ENCODE peak calls at places on chromosomes 2 and 18, in five cellular contexts. One of them, this sample, is unnamed.

GRCh38 chr2:105034170-105034569 is 3.7 kb upstream of the MRPS9 start:
- DNase-seq in GOT3: no peak
- DNase-seq in naive thymus-derived CD8-positive, alpha-beta T cell: no peak
- DNase-seq in kidney epithelial cell: no peak
- DNase-seq in OCI-LY7: no peak
- DNase-seq in this sample: no peak

GRCh38 chr2:221596192-221596591 is 24.1 kb upstream of the EPHA4 start:
- DNase-seq in GOT3: no peak
- DNase-seq in naive thymus-derived CD8-positive, alpha-beta T cell: no peak
- DNase-seq in kidney epithelial cell: no peak
- DNase-seq in OCI-LY7: no peak
- DNase-seq in this sample: peak

GRCh38 chr2:57902578-57902977 is 144.0 kb upstream of the VRK2 start:
- DNase-seq in GOT3: no peak
- DNase-seq in naive thymus-derived CD8-positive, alpha-beta T cell: no peak
- DNase-seq in kidney epithelial cell: no peak
- DNase-seq in OCI-LY7: no peak
- DNase-seq in this sample: no peak

GRCh38 chr2:63486861-63487290 is 101.4 kb downstream of the WDPCP start:
- DNase-seq in GOT3: no peak
- DNase-seq in naive thymus-derived CD8-positive, alpha-beta T cell: no peak
- DNase-seq in kidney epithelial cell: no peak
- DNase-seq in OCI-LY7: no peak
- DNase-seq in this sample: no peak

GRCh38 chr2:70118798-70119454 is 31.6 kb downstream of the PCBP1 start:
- DNase-seq in GOT3: no peak
- DNase-seq in naive thymus-derived CD8-positive, alpha-beta T cell: no peak
- DNase-seq in kidney epithelial cell: no peak
- DNase-seq in OCI-LY7: peak
- DNase-seq in this sample: no peak

GRCh38 chr2:237475704-237476107 is 11.3 kb upstream of the MLPH start:
- DNase-seq in GOT3: no peak
- DNase-seq in naive thymus-derived CD8-positive, alpha-beta T cell: no peak
- DNase-seq in kidney epithelial cell: no peak
- DNase-seq in OCI-LY7: peak
- DNase-seq in this sample: peak

GRCh38 chr2:32135409-32135808 is 30.3 kb upstream of the SLC30A6 start:
- DNase-seq in GOT3: no peak
- DNase-seq in naive thymus-derived CD8-positive, alpha-beta T cell: peak
- DNase-seq in kidney epithelial cell: peak
- DNase-seq in OCI-LY7: peak
- DNase-seq in this sample: peak

GRCh38 chr2:239440511-239440959 is 39.7 kb upstream of the HDAC4 start:
- DNase-seq in GOT3: no peak
- DNase-seq in naive thymus-derived CD8-positive, alpha-beta T cell: no peak
- DNase-seq in kidney epithelial cell: no peak
- DNase-seq in OCI-LY7: no peak
- DNase-seq in this sample: no peak

GRCh38 chr2:35410431-35411061 is 945.0 kb upstream of the CRIM1 start:
- DNase-seq in GOT3: no peak
- DNase-seq in naive thymus-derived CD8-positive, alpha-beta T cell: peak
- DNase-seq in kidney epithelial cell: peak
- DNase-seq in OCI-LY7: peak
- DNase-seq in this sample: peak

GRCh38 chr2:144194331-144195071 is 325.4 kb downstream of the ZEB2 start:
- DNase-seq in GOT3: no peak
- DNase-seq in naive thymus-derived CD8-positive, alpha-beta T cell: no peak
- DNase-seq in kidney epithelial cell: no peak
- DNase-seq in OCI-LY7: no peak
- DNase-seq in this sample: peak

GRCh38 chr18:58692420-58693185 is 21.3 kb downstream of the MALT1 start:
- DNase-seq in GOT3: no peak
- DNase-seq in naive thymus-derived CD8-positive, alpha-beta T cell: peak
- DNase-seq in kidney epithelial cell: no peak
- DNase-seq in OCI-LY7: no peak
- DNase-seq in this sample: no peak

GRCh38 chr2:27855476-27855875 is 34.7 kb downstream of the RBKS start:
- DNase-seq in GOT3: no peak
- DNase-seq in naive thymus-derived CD8-positive, alpha-beta T cell: no peak
- DNase-seq in kidney epithelial cell: peak
- DNase-seq in OCI-LY7: no peak
- DNase-seq in this sample: peak

GRCh38 chr2:22737144-22737543 is 647.8 kb upstream of the KLHL29 start:
- DNase-seq in GOT3: no peak
- DNase-seq in naive thymus-derived CD8-positive, alpha-beta T cell: no peak
- DNase-seq in kidney epithelial cell: no peak
- DNase-seq in OCI-LY7: no peak
- DNase-seq in this sample: no peak

GRCh38 chr2:151668737-151669136 is 65.5 kb downstream of the NEB start:
- DNase-seq in GOT3: no peak
- DNase-seq in naive thymus-derived CD8-positive, alpha-beta T cell: no peak
- DNase-seq in kidney epithelial cell: no peak
- DNase-seq in OCI-LY7: no peak
- DNase-seq in this sample: no peak

GRCh38 chr18:79402977-79403722 is 7.4 kb downstream of the NFATC1 start:
- DNase-seq in GOT3: no peak
- DNase-seq in naive thymus-derived CD8-positive, alpha-beta T cell: peak
- DNase-seq in kidney epithelial cell: no peak
- DNase-seq in OCI-LY7: no peak
- DNase-seq in this sample: peak

GRCh38 chr18:76495435-76496199 is 575 bp upstream of the ZNF516 start:
- DNase-seq in GOT3: no peak
- DNase-seq in naive thymus-derived CD8-positive, alpha-beta T cell: peak
- DNase-seq in kidney epithelial cell: no peak
- DNase-seq in OCI-LY7: peak
- DNase-seq in this sample: peak

GRCh38 chr18:11565716-11566115 is 43.7 kb upstream of the SLC35G4 start:
- DNase-seq in GOT3: no peak
- DNase-seq in naive thymus-derived CD8-positive, alpha-beta T cell: no peak
- DNase-seq in kidney epithelial cell: no peak
- DNase-seq in OCI-LY7: no peak
- DNase-seq in this sample: no peak

GRCh38 chr2:31234690-31235503 is 945 bp downstream of the EHD3 start:
- DNase-seq in GOT3: no peak
- DNase-seq in naive thymus-derived CD8-positive, alpha-beta T cell: no peak
- DNase-seq in kidney epithelial cell: no peak
- DNase-seq in OCI-LY7: no peak
- DNase-seq in this sample: no peak

GRCh38 chr18:62187543-62188378 is 706 bp downstream of the RELCH start:
- DNase-seq in GOT3: no peak
- DNase-seq in naive thymus-derived CD8-positive, alpha-beta T cell: peak
- DNase-seq in kidney epithelial cell: no peak
- DNase-seq in OCI-LY7: peak
- DNase-seq in this sample: peak

GRCh38 chr2:54289942-54290702 is 34.1 kb upstream of the TSPYL6 start:
- DNase-seq in GOT3: no peak
- DNase-seq in naive thymus-derived CD8-positive, alpha-beta T cell: no peak
- DNase-seq in kidney epithelial cell: no peak
- DNase-seq in OCI-LY7: no peak
- DNase-seq in this sample: no peak

GRCh38 chr2:101729521-101730190 is 32.1 kb downstream of the MAP4K4 start:
- DNase-seq in GOT3: no peak
- DNase-seq in naive thymus-derived CD8-positive, alpha-beta T cell: peak
- DNase-seq in kidney epithelial cell: no peak
- DNase-seq in OCI-LY7: no peak
- DNase-seq in this sample: no peak

GRCh38 chr2:41934323-41935003 is 113.4 kb upstream of the PKDCC start:
- DNase-seq in GOT3: no peak
- DNase-seq in naive thymus-derived CD8-positive, alpha-beta T cell: no peak
- DNase-seq in kidney epithelial cell: no peak
- DNase-seq in OCI-LY7: no peak
- DNase-seq in this sample: peak

GRCh38 chr2:206836722-206837121 is 71.3 kb downstream of the FASTKD2 start:
- DNase-seq in GOT3: no peak
- DNase-seq in naive thymus-derived CD8-positive, alpha-beta T cell: no peak
- DNase-seq in kidney epithelial cell: no peak
- DNase-seq in OCI-LY7: no peak
- DNase-seq in this sample: no peak

GRCh38 chr2:8643996-8644356 is 37.9 kb upstream of the ID2 start:
- DNase-seq in GOT3: no peak
- DNase-seq in naive thymus-derived CD8-positive, alpha-beta T cell: no peak
- DNase-seq in kidney epithelial cell: no peak
- DNase-seq in OCI-LY7: no peak
- DNase-seq in this sample: no peak